ENCODE peak calls at places on chromosomes 6 and 20, in ten cellular contexts. S, Z, O, W, C, A, U, J, E and F are unnamed samples. For H3K4me1, the result is how much of the 10 kb centered on the place peaks cover.

GRCh38 chr20:48926267-48926666 is 4.8 kb downstream of the ARFGEF2 start:
- DNase-seq in S (no peak), Z (no peak), O (no peak), W (no peak), C (no peak), A (no peak), U (no peak), J (no peak), E (no peak), F (no peak)

GRCh38 chr6:160202411-160202810 is 56.2 kb downstream of the SLC22A2 start:
- DNase-seq in S (no peak), Z (no peak), O (no peak), W (no peak), C (no peak), A (no peak), U (no peak), J (no peak), E (no peak), F (no peak)

GRCh38 chr6:34059914-34060313 is 86.0 kb downstream of the GRM4 start:
- DNase-seq in S (no peak), Z (no peak), O (no peak), W (no peak), C (no peak), A (no peak), U (no peak), J (no peak), E (no peak), F (no peak)

GRCh38 chr20:21389368-21389767 is 8.0 kb downstream of the NKX2-4 start:
- DNase-seq in S (no peak), Z (no peak), O (peak), W (no peak), C (no peak), A (no peak), U (no peak), J (no peak), E (no peak), F (no peak)

GRCh38 chr6:137416376-137417109 is 77.7 kb downstream of the OLIG3 start:
- DNase-seq in S (no peak), Z (no peak), O (peak), W (no peak), C (no peak), A (no peak), U (no peak), J (no peak), E (peak), F (peak)

GRCh38 chr6:158229823-158230222 is 61.7 kb downstream of the GTF2H5 start:
- DNase-seq in S (no peak), Z (no peak), O (no peak), W (no peak), C (no peak), A (no peak), U (no peak), J (no peak), E (no peak), F (no peak)

GRCh38 chr6:36947570-36948351 is 6.8 kb upstream of the PI16 start:
- DNase-seq in S (peak), Z (no peak), O (no peak), W (peak), C (peak), A (peak), U (no peak), J (no peak), E (no peak), F (no peak)

GRCh38 chr6:160254467-160255312 is 3.9 kb downstream of the SLC22A2 start:
- DNase-seq in S (no peak), Z (no peak), O (no peak), W (no peak), C (no peak), A (no peak), U (no peak), J (peak), E (no peak), F (no peak)

GRCh38 chr20:50266293-50267040 is 75.8 kb downstream of the CEBPB start:
- DNase-seq in S (no peak), Z (no peak), O (no peak), W (no peak), C (no peak), A (no peak), U (no peak), J (no peak), E (no peak), F (no peak)

GRCh38 chr20:50264534-50265145 is 74.0 kb downstream of the CEBPB start:
- DNase-seq in S (no peak), Z (no peak), O (no peak), W (no peak), C (no peak), A (no peak), U (no peak), J (no peak), E (no peak), F (no peak)

GRCh38 chr20:50263831-50264230 is 73.2 kb downstream of the CEBPB start:
- DNase-seq in S (no peak), Z (no peak), O (no peak), W (no peak), C (no peak), A (no peak), U (no peak), J (no peak), E (no peak), F (no peak)

GRCh38 chr20:50267041-50267865 is 76.6 kb downstream of the CEBPB start:
- DNase-seq in S (no peak), Z (peak), O (peak), W (peak), C (no peak), A (peak), U (peak), J (peak), E (no peak), F (no peak)

GRCh38 chr20:50265245-50265946 is 74.8 kb downstream of the CEBPB start:
- DNase-seq in S (no peak), Z (no peak), O (no peak), W (no peak), C (no peak), A (no peak), U (no peak), J (no peak), E (no peak), F (no peak)
- H3K4me1 ChIP-seq in S (under half), Z (under half), O (under half), W (under half), C (under half), A (under half), U (under half), J (under half), E (under half), F (under half)

DNA sequence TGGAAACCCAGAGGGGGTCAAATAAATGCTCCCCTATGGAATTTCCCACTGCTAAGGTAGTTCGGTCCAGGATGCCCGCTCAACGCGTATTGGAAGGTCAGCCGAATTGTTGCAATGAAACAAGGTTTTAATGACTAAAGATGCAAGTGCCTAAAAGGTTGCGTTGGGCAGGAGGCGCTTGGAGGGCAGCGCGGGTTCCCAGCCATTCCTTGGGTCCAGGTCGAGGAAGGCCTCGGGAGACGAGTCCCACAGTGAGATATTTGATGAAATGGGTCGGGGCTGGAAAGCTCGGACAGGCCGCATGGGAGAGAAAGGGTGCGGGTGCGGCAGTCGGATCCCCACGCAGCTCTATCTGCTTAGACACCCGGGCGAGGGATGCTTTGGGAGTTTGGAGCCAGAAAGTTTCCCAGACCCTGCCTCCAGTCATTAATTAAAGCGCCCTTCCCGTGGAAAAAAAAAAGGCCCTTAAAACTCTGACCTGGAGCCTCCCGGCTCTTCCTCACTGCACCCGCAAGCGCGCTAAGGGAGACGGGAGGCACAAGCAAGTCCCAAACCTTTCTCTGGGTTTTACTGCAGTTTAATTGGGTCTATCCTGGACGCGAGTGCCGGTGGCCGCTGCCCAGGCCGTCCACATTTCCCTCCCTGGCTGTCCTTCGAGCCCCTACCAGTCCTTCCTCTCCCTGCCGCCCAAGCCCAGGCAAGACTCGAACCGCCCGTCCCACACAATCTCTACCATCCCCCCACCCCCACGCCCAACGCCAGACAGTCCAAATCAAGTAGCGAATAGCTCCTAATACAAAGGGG is 24.2 kb downstream of the TFAP2A start:
- DNase-seq in S (no peak), Z (no peak), O (no peak), W (peak), C (no peak), A (no peak), U (no peak), J (no peak), E (no peak), F (no peak)
- H3K4me3 ChIP-seq in S (no peak), Z (no peak), O (no peak), W (peak), C (no peak), A (no peak), U (no peak), J (no peak), E (no peak), F (no peak)

DNA sequence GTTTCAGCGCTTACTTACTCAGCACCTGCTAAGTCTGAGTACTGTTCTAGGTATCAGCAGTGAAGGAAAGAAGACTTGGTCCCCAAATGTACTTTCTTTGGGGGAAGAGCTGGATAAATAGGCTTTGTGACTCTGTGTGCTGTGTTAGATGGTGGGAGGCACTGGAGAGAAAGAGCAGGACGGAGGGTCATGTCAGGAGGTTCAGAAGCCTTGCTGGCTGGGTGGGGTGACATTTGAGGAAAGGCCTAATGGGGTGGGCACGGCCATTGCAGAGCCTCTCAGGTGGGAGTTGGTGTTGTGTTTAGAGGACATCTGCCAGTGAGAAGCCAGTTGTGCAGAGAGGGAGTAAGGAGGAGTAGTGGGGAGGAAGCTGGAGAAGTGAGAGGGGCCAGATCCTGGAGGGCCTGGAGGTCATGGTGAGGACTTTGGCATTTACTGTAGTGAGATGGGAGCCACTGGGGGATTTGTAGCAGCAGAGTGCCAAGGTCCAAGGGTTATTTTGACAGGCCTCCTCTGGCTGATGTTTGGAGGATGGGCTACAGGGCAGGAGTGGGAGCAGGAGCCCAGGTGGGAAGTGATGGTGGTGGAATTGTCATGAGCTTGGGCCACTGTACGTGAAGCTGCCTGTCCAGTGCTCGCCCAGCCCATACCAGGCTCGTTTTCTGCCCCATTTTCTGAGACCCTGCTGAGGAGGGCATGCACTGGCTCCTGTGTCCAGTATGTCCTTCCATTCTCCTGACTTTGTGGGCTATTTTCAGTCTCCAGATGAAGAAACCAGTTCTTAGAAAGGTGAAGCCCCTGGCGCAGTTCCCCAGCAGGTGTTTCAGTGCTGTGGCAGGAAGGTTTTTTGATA is 886 bp downstream of the SDCBP2 start:
- DNase-seq in S (peak), Z (no peak), O (no peak), W (no peak), C (peak), A (peak), U (peak), J (peak), E (no peak), F (no peak)
- TF ChIP-seq CTCF in S (no peak), Z (no peak), O (no peak), W (no peak), C (no peak), A (no peak), U (no peak), J (no peak), E (no peak), F (no peak)

GRCh38 chr6:35471836-35472345 is 3.7 kb downstream of the RPL10A start:
- DNase-seq in S (no peak), Z (no peak), O (no peak), W (no peak), C (no peak), A (no peak), U (no peak), J (no peak), E (no peak), F (no peak)
- H3K4me1 ChIP-seq in S (under half), Z (under half), O (under half), W (under half), C (under half), A (under half), U (under half), J (under half), E (under half), F (under half)

GRCh38 chr20:9374068-9374467 is 140.3 kb upstream of the LAMP5 start:
- DNase-seq in S (no peak), Z (no peak), O (peak), W (no peak), C (no peak), A (no peak), U (no peak), J (no peak), E (no peak), F (no peak)
- H3K4me3 ChIP-seq in S (no peak), Z (no peak), O (no peak), W (no peak), C (no peak), A (no peak), U (no peak), J (no peak), E (no peak), F (no peak)

GRCh38 chr6:86706449-86706848 is 230.9 kb upstream of the HTR1E start:
- DNase-seq in S (no peak), Z (no peak), O (no peak), W (peak), C (no peak), A (no peak), U (no peak), J (no peak), E (peak), F (no peak)
- TF ChIP-seq CTCF in S (no peak), Z (no peak), O (no peak), W (peak), C (peak), A (no peak), U (no peak), J (no peak), E (peak), F (peak)

DNA sequence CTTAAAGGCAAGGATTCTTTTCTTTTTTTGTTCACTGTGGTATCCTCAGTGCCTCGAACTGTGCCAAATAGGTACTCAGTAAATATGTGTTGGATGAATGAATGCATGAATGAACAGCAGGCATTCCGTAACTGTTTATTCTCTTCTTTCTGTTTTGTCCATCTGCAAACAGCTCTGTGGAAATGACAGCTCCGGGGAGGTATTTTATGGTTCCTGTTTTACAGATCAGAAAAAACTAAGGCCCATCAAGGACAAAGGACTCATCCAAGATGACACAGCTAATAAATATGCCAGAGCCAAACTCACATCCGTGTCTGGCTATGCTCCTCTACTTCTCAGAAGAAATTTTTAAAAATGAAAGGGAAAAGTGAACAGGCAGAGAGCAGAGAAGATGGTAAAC is 21.0 kb downstream of the JPH2 start:
- DNase-seq in S (no peak), Z (no peak), O (no peak), W (no peak), C (no peak), A (no peak), U (no peak), J (no peak), E (no peak), F (no peak)
- H3K4me1 ChIP-seq in S (under half), Z (under half), O (under half), W (under half), C (under half), A (under half), U (under half), J (under half), E (under half), F (under half)

GRCh38 chr6:125919618-125920017 is 37.0 kb upstream of the HINT3 start:
- DNase-seq in S (no peak), Z (no peak), O (no peak), W (no peak), C (no peak), A (no peak), U (no peak), J (no peak), E (no peak), F (no peak)
- H3K4me3 ChIP-seq in S (no peak), Z (no peak), O (no peak), W (no peak), C (no peak), A (peak), U (peak), J (no peak), E (peak), F (no peak)

DNA sequence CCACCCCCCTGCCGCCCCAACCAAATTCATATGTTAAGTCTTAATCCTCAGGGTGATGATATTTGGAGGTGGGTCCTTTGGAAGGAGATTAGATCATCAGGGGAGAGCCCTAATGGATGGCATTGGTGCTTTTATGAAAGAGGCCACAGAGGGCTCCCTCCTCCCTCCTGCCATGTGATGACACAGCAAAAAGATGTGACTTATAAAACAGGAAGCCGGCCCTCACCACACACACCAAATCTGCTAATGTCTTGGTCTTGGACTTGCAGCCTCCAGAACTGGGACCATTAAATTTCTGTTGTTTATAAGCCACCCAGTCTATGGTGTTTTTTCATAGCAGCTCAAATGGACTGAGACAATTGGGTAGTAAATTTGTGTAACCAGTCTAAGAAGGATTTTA is 176.3 kb downstream of the ADGRG6 start:
- DNase-seq in S (no peak), Z (no peak), O (peak), W (no peak), C (peak), A (no peak), U (no peak), J (no peak), E (peak), F (peak)
- TF ChIP-seq CTCF in S (no peak), Z (no peak), O (no peak), W (no peak), C (peak), A (no peak), U (no peak), J (no peak), E (no peak), F (peak)